ENCODE peak calls at places on chromosomes 6 and 20, in seven cellular contexts. I, A, X, D, P, U and B are unnamed samples.

GRCh38 chr6:135938588-135939215 is 87.2 kb downstream of the PDE7B start:
- DNase-seq in I (no peak), A (peak; percentile 13), X (peak; percentile 79), D (no peak), P (peak; percentile 72), U (peak; percentile 46), B (peak; percentile 65)

GRCh38 chr6:10999994-11000393 is 44.1 kb downstream of the ELOVL2 start:
- DNase-seq in I (no peak), A (no peak), X (peak; percentile 74), D (no peak), P (peak; percentile 81), U (no peak), B (no peak)

GRCh38 chr6:99885051-99885450 is 109.0 kb downstream of the MCHR2 start:
- DNase-seq in I (no peak), A (no peak), X (no peak), D (no peak), P (no peak), U (no peak), B (no peak)

GRCh38 chr20:40954521-40955165 is 74.0 kb upstream of the TOP1 start:
- DNase-seq in I (no peak), A (no peak), X (no peak), D (peak; percentile 15), P (no peak), U (no peak), B (no peak)

GRCh38 chr20:55456316-55456940 is 548.9 kb downstream of the CBLN4 start:
- DNase-seq in I (no peak), A (no peak), X (no peak), D (no peak), P (no peak), U (no peak), B (no peak)

GRCh38 chr6:111984516-111985201 is 69.2 kb upstream of the CCN6 start:
- DNase-seq in I (no peak), A (no peak), X (no peak), D (no peak), P (no peak), U (no peak), B (no peak)

GRCh38 chr6:122126894-122127293 is 272.6 kb upstream of the HSF2 start:
- DNase-seq in I (no peak), A (no peak), X (no peak), D (no peak), P (no peak), U (no peak), B (no peak)

GRCh38 chr20:17617212-17617867 is 47.5 kb downstream of the DSTN start:
- DNase-seq in I (peak; percentile 29), A (peak; percentile 67), X (peak; percentile 31), D (peak; percentile 46), P (peak; percentile 48), U (peak; percentile 24), B (peak; percentile 70)

GRCh38 chr6:47859132-47859531 is 77.3 kb downstream of the OPN5 start:
- DNase-seq in I (no peak), A (no peak), X (no peak), D (no peak), P (no peak), U (no peak), B (no peak)

GRCh38 chr6:163999475-164000125 is 585.1 kb downstream of the QKI start:
- DNase-seq in I (no peak), A (no peak), X (no peak), D (no peak), P (no peak), U (no peak), B (no peak)

GRCh38 chr6:30075987-30076311 is 380 bp upstream of the RNF39 start:
- DNase-seq in I (no peak), A (peak; percentile 74), X (no peak), D (no peak), P (no peak), U (no peak), B (no peak)

GRCh38 chr6:30074331-30075093 is 1.1 kb downstream of the RNF39 start:
- DNase-seq in I (no peak), A (no peak), X (no peak), D (peak; percentile 42), P (no peak), U (peak; percentile 8), B (no peak)

GRCh38 chr6:30075094-30075986 is at the start of gene RNF39:
- DNase-seq in I (no peak), A (peak; percentile 17), X (no peak), D (peak; percentile 65), P (peak; percentile 16), U (peak; percentile 23), B (peak; percentile 55)

GRCh38 chr6:30076333-30076732 is 764 bp upstream of the RNF39 start:
- DNase-seq in I (no peak), A (no peak), X (no peak), D (no peak), P (no peak), U (no peak), B (no peak)

GRCh38 chr6:30077218-30077617 is 1.6 kb upstream of the RNF39 start:
- DNase-seq in I (no peak), A (no peak), X (no peak), D (no peak), P (no peak), U (no peak), B (no peak)
- H3K4me3 ChIP-seq in I (no peak overlapping the region), A (no peak overlapping the region), X (no peak overlapping the region), D (no peak overlapping the region), P (no peak overlapping the region), U (no peak overlapping the region), B (no peak overlapping the region)

GRCh38 chr6:90490030-90490429 is 96.8 kb downstream of the MAP3K7 start:
- DNase-seq in I (no peak), A (no peak), X (no peak), D (no peak), P (no peak), U (no peak), B (no peak)
- H3K4me3 ChIP-seq in I (no peak overlapping the region), A (no peak overlapping the region), X (no peak overlapping the region), D (no peak overlapping the region), P (no peak overlapping the region), U (no peak overlapping the region), B (no peak overlapping the region)

DNA sequence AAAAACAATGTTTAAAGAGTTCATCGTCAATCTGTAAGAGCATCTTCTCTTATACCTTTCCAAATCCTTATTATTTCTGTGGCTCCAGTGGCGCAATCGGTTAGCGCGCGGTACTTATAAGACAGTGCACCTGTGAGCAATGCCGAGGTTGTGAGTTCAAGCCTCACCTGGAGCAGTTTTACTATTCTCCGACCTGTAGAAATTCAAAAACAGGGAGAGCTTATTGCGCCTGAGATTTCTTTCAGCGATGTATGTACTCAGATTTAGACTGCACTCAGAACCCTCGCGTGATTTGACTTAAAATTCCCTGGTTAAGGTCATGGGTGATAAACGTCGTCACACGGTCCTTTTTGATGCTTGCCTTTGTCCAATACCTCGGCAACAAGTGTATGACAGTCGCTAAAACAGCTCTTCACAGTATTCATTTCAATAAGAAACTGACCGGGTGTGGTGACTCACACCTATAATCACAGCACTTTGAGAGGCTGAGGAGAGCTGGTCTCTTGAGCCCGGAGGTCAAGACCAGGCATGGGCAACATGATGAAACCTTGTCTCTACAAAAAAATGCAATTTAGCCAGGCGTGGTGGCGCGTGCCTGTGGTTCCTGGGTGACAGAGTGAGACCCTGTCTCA is 11.9 kb downstream of the GPX5 start:
- DNase-seq in I (no peak), A (no peak), X (peak; percentile 2), D (no peak), P (no peak), U (no peak), B (no peak)
- H3K4me3 ChIP-seq in I (peak overlapping the region; percentile 1), A (no peak overlapping the region), X (no peak overlapping the region), D (no peak overlapping the region), P (peak overlapping the region; percentile 5), U (no peak overlapping the region), B (no peak overlapping the region)

DNA sequence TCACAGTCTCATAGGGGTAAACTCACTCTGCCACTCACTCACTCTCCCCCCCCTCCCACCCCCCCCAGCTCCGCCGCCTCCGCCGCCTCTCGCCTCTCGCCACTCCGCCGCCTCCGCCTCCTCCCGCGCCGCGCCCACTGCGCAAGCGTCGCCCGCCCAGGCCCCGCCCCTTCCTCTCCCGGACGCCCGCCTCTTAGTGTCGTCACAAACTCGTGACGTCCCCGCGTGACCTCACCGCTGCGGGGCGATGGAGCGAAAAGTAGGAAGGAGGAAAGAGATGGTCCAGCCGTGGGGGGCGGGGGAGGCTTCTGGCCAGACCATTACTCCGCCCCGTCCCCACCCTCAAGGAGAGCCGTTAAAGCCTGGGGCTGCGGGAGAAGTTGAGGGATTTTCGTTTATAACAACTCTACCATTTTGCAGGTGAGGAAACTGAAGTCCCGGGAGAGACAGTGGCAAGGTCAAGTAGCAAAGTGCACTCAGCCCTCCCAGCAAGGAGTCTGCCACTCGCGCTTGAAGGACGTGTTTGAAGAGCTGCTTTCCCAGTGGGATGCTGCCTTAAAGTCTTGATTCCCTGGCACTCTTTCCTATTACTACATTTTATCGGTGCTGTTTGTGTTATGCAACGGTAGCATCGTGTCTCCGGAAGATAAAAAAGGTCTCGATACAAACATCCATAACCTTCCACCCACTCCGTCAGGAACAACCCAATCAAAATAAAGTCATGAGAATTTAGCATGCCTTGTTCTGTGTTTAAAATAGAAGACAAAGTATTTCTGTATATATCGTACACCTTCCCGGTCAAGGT is at the start of gene ILRUN:
- DNase-seq in I (peak; percentile 95), A (peak; percentile 97), X (peak; percentile 93), D (peak; percentile 99), P (peak; percentile 98), U (peak; percentile 97), B (peak; percentile 100)
- H3K4me3 ChIP-seq in I (peak within 1 kb of the TSS; percentile 98), A (peak within 1 kb of the TSS; percentile 91), X (peak within 1 kb of the TSS; percentile 96), D (peak within 1 kb of the TSS; percentile 97), P (peak within 1 kb of the TSS; percentile 62), U (peak within 1 kb of the TSS; percentile 98), B (peak within 1 kb of the TSS; percentile 98)

GRCh38 chr6:52538252-52538905 is 38.5 kb downstream of the TRAM2 start:
- DNase-seq in I (no peak), A (no peak), X (no peak), D (no peak), P (no peak), U (no peak), B (no peak)
- H3K4me3 ChIP-seq in I (no peak overlapping the region), A (no peak overlapping the region), X (no peak overlapping the region), D (no peak overlapping the region), P (no peak overlapping the region), U (no peak overlapping the region), B (no peak overlapping the region)

GRCh38 chr20:31594002-31594557 is 11.0 kb upstream of the ID1 start:
- DNase-seq in I (no peak), A (no peak), X (no peak), D (no peak), P (no peak), U (no peak), B (no peak)
- H3K4me3 ChIP-seq in I (no peak overlapping the region), A (no peak overlapping the region), X (no peak overlapping the region), D (no peak overlapping the region), P (no peak overlapping the region), U (no peak overlapping the region), B (no peak overlapping the region)